ENCODE peak calls at places on chromosome 17, in eight cellular contexts. H is B cell, X is left ventricle myocardium inferior, S is GM12865, A is choroid plexus epithelial cell, Z is A549, J is breast epithelium, Y is pancreas. L is an unnamed sample.

GRCh38 chr17:74779948-74780400 is 3.8 kb upstream of the NAT9 start:
- DNase-seq in H (peak), X (peak), S (peak), A (no peak), Z (no peak), J (no peak), Y (no peak), L (peak)

GRCh38 chr17:2043785-2044184 is 2.0 kb downstream of the OVCA2 start:
- DNase-seq in H (no peak), X (no peak), S (no peak), A (peak), Z (peak), J (no peak), Y (no peak), L (no peak)

GRCh38 chr17:20315821-20316220 is 151.5 kb downstream of the LGALS9B start:
- DNase-seq in H (no peak), X (no peak), S (no peak), A (peak), Z (no peak), J (no peak), Y (no peak), L (no peak)

GRCh38 chr17:298791-299450 is 53.7 kb downstream of the RPH3AL start:
- DNase-seq in H (peak), X (peak), S (no peak), A (peak), Z (no peak), J (no peak), Y (no peak), L (no peak)

GRCh38 chr17:44375196-44376017 is 11.8 kb upstream of the FAM171A2 start:
- DNase-seq in H (no peak), X (no peak), S (no peak), A (no peak), Z (no peak), J (no peak), Y (no peak), L (no peak)

GRCh38 chr17:6639651-6640535 is 618 bp downstream of the KIAA0753 start:
- DNase-seq in H (no peak), X (no peak), S (peak), A (peak), Z (peak), J (peak), Y (peak), L (peak)

GRCh38 chr17:20988896-20989295 is 53.9 kb downstream of the USP22 start:
- DNase-seq in H (no peak), X (no peak), S (no peak), A (no peak), Z (no peak), J (no peak), Y (no peak), L (no peak)

GRCh38 chr17:50498021-50498874 is 10.0 kb upstream of the MYCBPAP start:
- DNase-seq in H (no peak), X (no peak), S (no peak), A (no peak), Z (no peak), J (no peak), Y (no peak), L (no peak)

GRCh38 chr17:10265100-10265810 is 66.8 kb upstream of the GAS7 start:
- DNase-seq in H (no peak), X (no peak), S (peak), A (no peak), Z (no peak), J (no peak), Y (no peak), L (peak)

GRCh38 chr17:75350706-75351105 is 54.8 kb downstream of the GRB2 start:
- DNase-seq in H (no peak), X (no peak), S (no peak), A (no peak), Z (no peak), J (no peak), Y (no peak), L (no peak)

GRCh38 chr17:50564916-50565315 is 4.4 kb downstream of the CACNA1G start:
- DNase-seq in H (no peak), X (peak), S (no peak), A (peak), Z (peak), J (no peak), Y (no peak), L (no peak)

GRCh38 chr17:40290629-40291296 is 3.1 kb downstream of the CDC6 start:
- DNase-seq in H (peak), X (no peak), S (peak), A (peak), Z (peak), J (no peak), Y (no peak), L (peak)

GRCh38 chr17:66322764-66323163 is 20.4 kb downstream of the PRKCA start:
- DNase-seq in H (no peak), X (no peak), S (no peak), A (no peak), Z (no peak), J (no peak), Y (no peak), L (no peak)

GRCh38 chr17:32495347-32496253 is 8.8 kb downstream of the CDK5R1 start:
- DNase-seq in H (no peak), X (no peak), S (no peak), A (peak), Z (no peak), J (no peak), Y (peak), L (no peak)

GRCh38 chr17:30316736-30317135 is 17.1 kb downstream of the TMIGD1 start:
- DNase-seq in H (no peak), X (no peak), S (no peak), A (no peak), Z (no peak), J (no peak), Y (no peak), L (no peak)

GRCh38 chr17:5630434-5630833 is 46.1 kb upstream of the NLRP1 start:
- DNase-seq in H (no peak), X (no peak), S (no peak), A (no peak), Z (no peak), J (no peak), Y (no peak), L (no peak)

GRCh38 chr17:29588561-29589411 is 662 bp downstream of the GIT1 start:
- DNase-seq in H (peak), X (no peak), S (peak), A (peak), Z (peak), J (no peak), Y (peak), L (peak)

GRCh38 chr17:42521036-42521435 is 15.0 kb upstream of the NAGLU start:
- DNase-seq in H (no peak), X (no peak), S (no peak), A (no peak), Z (no peak), J (no peak), Y (no peak), L (no peak)

GRCh38 chr17:68424188-68424587 is 33.1 kb downstream of the WIPI1 start:
- DNase-seq in H (no peak), X (no peak), S (no peak), A (no peak), Z (no peak), J (no peak), Y (no peak), L (no peak)

GRCh38 chr17:76887809-76888208 is 19.6 kb downstream of the MGAT5B start:
- DNase-seq in H (no peak), X (no peak), S (no peak), A (no peak), Z (no peak), J (no peak), Y (no peak), L (no peak)
- TF ChIP-seq CTCF in H (no peak), X (no peak), S (no peak), A (peak), Z (no peak), J (no peak), Y (no peak), L (no peak)

GRCh38 chr17:4594406-4595349 is 10.3 kb downstream of the SMTNL2 start:
- DNase-seq in H (no peak), X (no peak), S (peak), A (no peak), Z (no peak), J (no peak), Y (no peak), L (peak)
- TF ChIP-seq CTCF in H (peak), X (peak), S (peak), A (peak), Z (no peak), J (peak), Y (peak), L (peak)

DNA sequence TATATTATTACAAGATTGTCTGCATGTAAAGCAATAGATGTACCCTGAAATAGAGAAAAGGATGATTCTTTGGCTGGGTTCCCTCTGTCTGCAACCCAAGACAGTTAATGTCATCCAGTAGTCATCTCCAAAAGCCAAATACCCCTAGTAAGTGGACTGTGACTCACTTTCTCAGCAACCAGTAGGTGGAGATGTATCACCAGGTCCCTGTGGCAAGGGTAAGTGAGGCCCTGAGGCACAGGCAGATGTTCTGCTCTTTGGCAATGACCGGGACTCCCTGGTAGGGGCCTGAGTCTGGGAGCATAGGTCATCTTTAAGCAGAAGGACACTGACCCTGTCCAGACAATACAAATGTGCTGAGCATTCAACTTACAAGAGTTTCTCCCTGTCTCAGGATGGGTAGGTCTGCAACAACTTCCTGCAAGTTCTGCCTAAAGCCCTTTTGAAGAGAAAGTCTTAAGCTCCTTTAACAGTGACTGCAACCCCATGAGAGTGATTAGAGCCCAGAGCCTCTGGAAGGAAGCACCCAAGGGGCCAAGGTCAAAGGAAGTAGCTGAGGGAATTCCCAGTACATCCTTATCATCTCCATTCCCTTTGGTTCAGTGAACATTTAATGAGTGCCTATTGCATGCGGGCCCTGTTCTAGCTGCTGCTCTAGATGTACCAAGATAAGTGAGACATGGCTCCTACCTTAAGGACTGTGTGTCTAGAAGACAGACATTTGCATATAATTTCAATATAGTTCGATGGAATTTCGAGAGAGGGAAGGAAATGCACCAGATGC is 31.9 kb downstream of the PMP22 start:
- DNase-seq in H (no peak), X (no peak), S (no peak), A (peak), Z (peak), J (no peak), Y (no peak), L (no peak)
- TF ChIP-seq CTCF in H (no peak), X (peak), S (no peak), A (peak), Z (peak), J (no peak), Y (no peak), L (no peak)

GRCh38 chr17:80036715-80037477 is 454 bp downstream of the CCDC40 start:
- DNase-seq in H (peak), X (no peak), S (peak), A (no peak), Z (peak), J (no peak), Y (no peak), L (no peak)
- TF ChIP-seq CTCF in H (no peak), X (no peak), S (no peak), A (no peak), Z (no peak), J (no peak), Y (no peak), L (no peak)

DNA sequence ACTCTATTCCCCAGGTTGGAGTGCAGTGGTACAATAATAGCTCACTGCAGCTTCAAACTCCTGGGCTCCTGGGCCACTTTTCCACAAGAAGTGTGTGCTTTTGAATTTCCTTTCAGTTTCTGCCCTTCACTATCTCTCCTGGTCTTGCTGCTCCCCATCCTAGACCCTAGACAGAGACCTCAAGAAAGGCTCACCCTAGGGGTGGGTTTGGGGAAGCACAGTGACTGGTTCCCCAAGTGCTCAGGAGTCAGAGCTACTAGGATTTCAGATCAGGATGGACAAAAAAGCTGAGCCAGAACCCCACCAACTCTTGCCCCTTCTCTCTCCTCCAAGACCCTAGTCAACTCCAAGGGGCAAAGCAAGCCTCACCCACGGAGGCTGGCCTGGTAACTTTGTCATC is 1.6 kb upstream of the SEBOX start:
- DNase-seq in H (no peak), X (no peak), S (no peak), A (no peak), Z (peak), J (no peak), Y (no peak), L (no peak)
- TF ChIP-seq CTCF in H (no peak), X (no peak), S (no peak), A (peak), Z (peak), J (no peak), Y (no peak), L (no peak)

GRCh38 chr17:79991924-79992656 is 43.6 kb downstream of the TBC1D16 start:
- DNase-seq in H (no peak), X (peak), S (no peak), A (peak), Z (peak), J (peak), Y (peak), L (no peak)
- TF ChIP-seq CTCF in H (peak), X (peak), S (no peak), A (no peak), Z (peak), J (no peak), Y (no peak), L (no peak)

DNA sequence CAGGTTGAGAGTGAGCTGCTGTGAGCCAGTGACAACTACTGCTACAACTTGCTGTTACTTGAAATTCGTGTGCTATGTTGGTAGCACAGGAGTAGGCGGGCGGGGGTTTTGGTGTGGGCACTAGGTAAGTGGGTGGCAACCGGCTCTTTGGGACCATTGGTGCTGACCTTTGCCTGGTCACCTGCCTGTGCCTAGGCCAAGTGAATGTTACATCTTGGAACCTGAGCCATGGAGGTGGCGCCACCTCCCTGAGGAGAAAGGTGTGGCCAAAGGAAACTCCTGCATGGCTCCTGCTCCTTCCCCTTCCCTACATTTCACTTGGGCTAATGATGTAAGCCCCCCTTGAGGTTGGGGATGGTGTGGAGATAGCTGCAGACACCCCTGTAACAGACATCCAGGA is 25.4 kb upstream of the ARHGAP23 start:
- DNase-seq in H (no peak), X (no peak), S (no peak), A (no peak), Z (no peak), J (no peak), Y (no peak), L (no peak)
- TF ChIP-seq CTCF in H (no peak), X (no peak), S (no peak), A (peak), Z (no peak), J (no peak), Y (no peak), L (peak)